ENCODE peak calls at places on chromosomes 12 and 14, in four cellular contexts. H is CD14-positive monocyte; O is CD8-positive, alpha-beta T cell; L is dorsolateral prefrontal cortex. I is an unnamed sample.

GRCh38 chr14:58587271-58587670 is 50.5 kb upstream of the DACT1 start:
- DNase-seq in O (no peak), L (no peak), H (no peak), I (no peak)

GRCh38 chr12:129002447-129002846 is 149.2 kb downstream of the GLT1D1 start:
- DNase-seq in L (no peak), H (no peak), O (no peak), I (no peak)

GRCh38 chr14:68471029-68471963 is 321.6 kb downstream of the ZFP36L1 start:
- DNase-seq in H (no peak), O (no peak), L (no peak), I (peak; percentile 22)

GRCh38 chr12:41336041-41336552 is 148.0 kb downstream of the PDZRN4 start:
- DNase-seq in O (no peak), L (no peak), H (no peak), I (no peak)

GRCh38 chr12:124917135-124917840 is 2.8 kb upstream of the UBC start:
- DNase-seq in L (peak; percentile 98), O (peak; percentile 85), H (peak; percentile 99), I (peak; percentile 77)

GRCh38 chr12:61282790-61283575 is 977.2 kb upstream of the USP15 start:
- DNase-seq in H (no peak), O (no peak), L (no peak), I (no peak)

GRCh38 chr14:61528591-61529021 is 166.7 kb upstream of the HIF1A start:
- DNase-seq in H (peak; percentile 53), O (no peak), L (no peak), I (no peak)

GRCh38 chr12:57213068-57213715 is 3.4 kb upstream of the NXPH4 start:
- DNase-seq in O (peak; percentile 72), H (peak; percentile 74), L (peak; percentile 92), I (peak; percentile 75)

GRCh38 chr12:52417742-52418141 is 11.6 kb upstream of the KRT82 start:
- DNase-seq in O (no peak), H (no peak), L (no peak), I (no peak)

GRCh38 chr12:84136862-84137367 is 775.7 kb downstream of the SLC6A15 start:
- DNase-seq in O (no peak), L (no peak), H (no peak), I (no peak)

GRCh38 chr12:21252070-21252469 is 82.6 kb downstream of the SLCO1A2 start:
- DNase-seq in O (no peak), L (no peak), H (no peak), I (no peak)

GRCh38 chr12:85794551-85794950 is 41.7 kb downstream of the RASSF9 start:
- DNase-seq in L (no peak), O (no peak), H (no peak), I (no peak)

GRCh38 chr14:80850197-80850814 is 91.2 kb downstream of the CEP128 start:
- DNase-seq in H (no peak), L (no peak), O (no peak), I (no peak)

GRCh38 chr12:82058197-82058596 is 299.0 kb upstream of the PPFIA2 start:
- DNase-seq in O (no peak), L (no peak), H (no peak), I (no peak)

GRCh38 chr12:109259545-109259895 is 49.6 kb downstream of the FOXN4 start:
- DNase-seq in H (no peak), O (no peak), L (no peak), I (no peak)

GRCh38 chr14:87896393-87897380 is 96.3 kb downstream of the GALC start:
- DNase-seq in H (no peak), O (no peak), L (no peak), I (no peak)

GRCh38 chr12:105677672-105678071 is 347.2 kb downstream of the C12orf75 start:
- DNase-seq in H (no peak), O (no peak), L (no peak), I (no peak)

DNA sequence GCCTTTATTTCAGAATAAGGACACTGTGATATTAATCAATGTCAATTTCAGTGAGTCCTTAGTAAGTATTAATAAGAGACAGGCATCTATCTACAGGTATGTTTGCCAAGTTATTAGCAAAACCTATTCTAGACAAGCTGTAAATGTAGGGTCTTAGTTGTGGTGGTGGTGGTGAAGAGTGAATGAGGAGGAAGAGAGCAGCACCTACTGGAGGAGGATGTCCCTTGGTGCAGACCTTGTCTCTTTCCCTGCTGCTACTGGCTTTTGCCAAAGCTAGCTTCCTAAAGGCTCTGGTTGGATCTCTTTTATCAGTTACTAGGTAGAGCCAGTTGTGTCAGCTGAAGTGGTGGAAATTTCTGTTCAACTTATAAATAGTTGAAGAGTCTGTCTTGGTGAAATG is 304.8 kb upstream of the ATP2B1 start:
- DNase-seq in H (no peak), O (no peak), L (no peak), I (no peak)
- TF ChIP-seq CTCF in H (no peak), O (peak; percentile 15), L (no peak), I (no peak)

GRCh38 chr12:122137229-122137628 is 36.8 kb downstream of the IL31 start:
- DNase-seq in H (no peak), L (no peak), O (no peak), I (no peak)
- TF ChIP-seq CTCF in H (no peak), L (no peak), O (no peak), I (no peak)

GRCh38 chr14:99775351-99775750 is 17.9 kb upstream of the EML1 start:
- DNase-seq in O (no peak), L (no peak), H (no peak), I (no peak)
- TF ChIP-seq CTCF in O (no peak), L (no peak), H (no peak), I (no peak)

GRCh38 chr14:22822619-22823551 is 6.8 kb upstream of the MRPL52 start:
- DNase-seq in H (peak; percentile 64), L (peak; percentile 55), O (peak; percentile 64), I (peak; percentile 69)

GRCh38 chr14:22819191-22819988 is 4.2 kb upstream of the SLC7A7 start:
- DNase-seq in O (no peak), H (no peak), L (no peak), I (no peak)

GRCh38 chr14:22821193-22822016 is 6.2 kb upstream of the SLC7A7 start:
- DNase-seq in L (no peak), H (no peak), O (no peak), I (no peak)

GRCh38 chr14:22822017-22822618 is 6.9 kb upstream of the SLC7A7 start:
- DNase-seq in H (no peak), L (no peak), O (no peak), I (no peak)

DNA sequence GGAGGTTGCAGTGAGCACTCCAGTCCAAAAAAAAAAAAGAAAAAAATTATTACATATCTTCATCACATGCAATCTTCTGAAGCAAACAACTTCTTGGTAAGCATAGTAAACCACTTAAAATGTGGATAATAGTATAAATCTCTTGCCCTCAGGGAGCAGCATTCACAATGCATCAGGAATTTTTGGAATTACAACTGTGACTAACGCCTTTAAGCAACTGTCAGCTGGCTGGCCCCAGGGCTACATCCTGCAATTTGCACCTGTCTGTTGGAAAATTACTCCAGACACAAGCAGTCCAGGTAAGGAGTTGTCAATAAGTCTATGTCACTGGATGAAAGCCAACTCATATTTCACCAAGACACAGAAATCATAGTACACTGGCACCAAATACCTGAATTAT is 5.5 kb upstream of the SLC7A7 start:
- DNase-seq in L (no peak), H (no peak), O (no peak), I (no peak)
- TF ChIP-seq CTCF in L (no peak), H (no peak), O (no peak), I (no peak)

GRCh38 chr12:132340266-132341035 is 11.1 kb upstream of the GALNT9 start:
- DNase-seq in L (no peak), H (no peak), O (no peak), I (no peak)
- TF ChIP-seq CTCF in L (no peak), H (no peak), O (no peak), I (no peak)

DNA sequence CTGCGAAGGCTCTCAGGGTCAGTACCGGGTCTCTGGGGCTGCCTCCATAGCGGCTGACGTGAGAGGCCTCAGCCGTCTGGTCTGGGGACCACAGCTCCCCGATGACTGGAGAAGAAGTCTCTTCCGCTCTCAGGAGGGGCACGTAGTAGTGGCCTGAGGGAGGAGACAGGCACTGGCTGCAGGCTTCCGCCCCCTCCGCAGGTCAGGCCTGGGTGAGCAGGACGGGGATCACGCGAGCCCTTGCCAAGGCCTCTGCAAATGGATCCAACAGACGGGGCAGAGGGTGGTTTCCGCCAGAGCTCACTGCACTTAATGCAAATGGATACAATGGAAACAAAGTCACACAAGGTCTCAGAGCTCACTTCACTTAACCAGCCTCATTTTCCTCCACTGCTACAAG is 24.7 kb downstream of the ANKLE2 start:
- DNase-seq in O (no peak), H (no peak), L (no peak), I (no peak)
- TF ChIP-seq CTCF in O (no peak), H (no peak), L (no peak), I (no peak)

GRCh38 chr14:39367387-39367751 is 64.9 kb downstream of the FBXO33 start:
- DNase-seq in H (no peak), L (no peak), O (no peak), I (no peak)
- TF ChIP-seq CTCF in H (no peak), L (no peak), O (no peak), I (no peak)

I was measured in activated B cell treated with CpG ODN at 0.5 μM for 24 hours.